ENCODE peak calls at places on chromosomes 6 and 20, in eight cellular contexts. One of them, this sample, is unnamed.

GRCh38 chr6:141977782-141978181 is 154.9 kb upstream of the GJE1 start:
- DNase-seq in Jurkat, Clone E6-1: no peak
- DNase-seq in substantia nigra: no peak
- DNase-seq in stimulated activated CD8-positive, alpha-beta memory T cell treated with anti-CD3 and anti-CD28 coated beads, Interleukin-2, amount 100 ng/mL, for 1 hour: no peak
- DNase-seq in activated CD4-positive, alpha-beta T cell treated with anti-CD3 and anti-CD28 coated beads, Interleukin-2, amount 10 ng/mL, durations not matched to agents 7 days and 5 days: no peak
- DNase-seq in effector CD4-positive, alpha-beta T cell: no peak
- DNase-seq in HCT116: no peak
- DNase-seq in NCI-H2171 treated with DMSO at 0.1 percent for 48 hours: no peak
- DNase-seq in this sample: no peak

GRCh38 chr20:46652699-46653098 is 1.4 kb upstream of the SLC13A3 start:
- DNase-seq in NCI-H2171 treated with DMSO at 0.1 percent for 48 hours: no peak
- DNase-seq in activated CD4-positive, alpha-beta T cell treated with anti-CD3 and anti-CD28 coated beads, Interleukin-2, amount 10 ng/mL, durations not matched to agents 7 days and 5 days: peak; percentile 4
- DNase-seq in substantia nigra: no peak
- DNase-seq in HCT116: no peak
- DNase-seq in stimulated activated CD8-positive, alpha-beta memory T cell treated with anti-CD3 and anti-CD28 coated beads, Interleukin-2, amount 100 ng/mL, for 1 hour: no peak
- DNase-seq in Jurkat, Clone E6-1: no peak
- DNase-seq in effector CD4-positive, alpha-beta T cell: no peak
- DNase-seq in this sample: no peak

GRCh38 chr20:63402860-63403220 is 41.7 kb upstream of the CHRNA4 start:
- DNase-seq in substantia nigra: no peak
- DNase-seq in Jurkat, Clone E6-1: no peak
- DNase-seq in effector CD4-positive, alpha-beta T cell: no peak
- DNase-seq in NCI-H2171 treated with DMSO at 0.1 percent for 48 hours: peak; percentile 82
- DNase-seq in activated CD4-positive, alpha-beta T cell treated with anti-CD3 and anti-CD28 coated beads, Interleukin-2, amount 10 ng/mL, durations not matched to agents 7 days and 5 days: no peak
- DNase-seq in HCT116: no peak
- DNase-seq in stimulated activated CD8-positive, alpha-beta memory T cell treated with anti-CD3 and anti-CD28 coated beads, Interleukin-2, amount 100 ng/mL, for 1 hour: no peak
- DNase-seq in this sample: no peak

GRCh38 chr20:52987295-52987694 is 15.1 kb downstream of the TSHZ2 start:
- DNase-seq in substantia nigra: no peak
- DNase-seq in effector CD4-positive, alpha-beta T cell: no peak
- DNase-seq in activated CD4-positive, alpha-beta T cell treated with anti-CD3 and anti-CD28 coated beads, Interleukin-2, amount 10 ng/mL, durations not matched to agents 7 days and 5 days: no peak
- DNase-seq in Jurkat, Clone E6-1: no peak
- DNase-seq in stimulated activated CD8-positive, alpha-beta memory T cell treated with anti-CD3 and anti-CD28 coated beads, Interleukin-2, amount 100 ng/mL, for 1 hour: no peak
- DNase-seq in NCI-H2171 treated with DMSO at 0.1 percent for 48 hours: no peak
- DNase-seq in HCT116: no peak
- DNase-seq in this sample: no peak

GRCh38 chr6:30983439-30983838 is at the start of gene MUC21:
- DNase-seq in activated CD4-positive, alpha-beta T cell treated with anti-CD3 and anti-CD28 coated beads, Interleukin-2, amount 10 ng/mL, durations not matched to agents 7 days and 5 days: no peak
- DNase-seq in HCT116: no peak
- DNase-seq in Jurkat, Clone E6-1: no peak
- DNase-seq in effector CD4-positive, alpha-beta T cell: no peak
- DNase-seq in stimulated activated CD8-positive, alpha-beta memory T cell treated with anti-CD3 and anti-CD28 coated beads, Interleukin-2, amount 100 ng/mL, for 1 hour: no peak
- DNase-seq in substantia nigra: no peak
- DNase-seq in NCI-H2171 treated with DMSO at 0.1 percent for 48 hours: no peak
- DNase-seq in this sample: no peak

GRCh38 chr6:4644962-4645361 is 131.2 kb upstream of the CDYL start:
- DNase-seq in substantia nigra: no peak
- DNase-seq in Jurkat, Clone E6-1: no peak
- DNase-seq in activated CD4-positive, alpha-beta T cell treated with anti-CD3 and anti-CD28 coated beads, Interleukin-2, amount 10 ng/mL, durations not matched to agents 7 days and 5 days: no peak
- DNase-seq in stimulated activated CD8-positive, alpha-beta memory T cell treated with anti-CD3 and anti-CD28 coated beads, Interleukin-2, amount 100 ng/mL, for 1 hour: no peak
- DNase-seq in NCI-H2171 treated with DMSO at 0.1 percent for 48 hours: no peak
- DNase-seq in HCT116: no peak
- DNase-seq in effector CD4-positive, alpha-beta T cell: no peak
- DNase-seq in this sample: no peak

GRCh38 chr6:109322825-109323580 is 59.3 kb downstream of the CD164 start:
- DNase-seq in Jurkat, Clone E6-1: peak; percentile 42
- DNase-seq in effector CD4-positive, alpha-beta T cell: no peak
- DNase-seq in substantia nigra: no peak
- DNase-seq in stimulated activated CD8-positive, alpha-beta memory T cell treated with anti-CD3 and anti-CD28 coated beads, Interleukin-2, amount 100 ng/mL, for 1 hour: no peak
- DNase-seq in NCI-H2171 treated with DMSO at 0.1 percent for 48 hours: peak; percentile 17
- DNase-seq in HCT116: no peak
- DNase-seq in activated CD4-positive, alpha-beta T cell treated with anti-CD3 and anti-CD28 coated beads, Interleukin-2, amount 10 ng/mL, durations not matched to agents 7 days and 5 days: no peak
- DNase-seq in this sample: no peak

GRCh38 chr20:23445596-23446217 is 6.2 kb downstream of the CSTL1 start:
- DNase-seq in stimulated activated CD8-positive, alpha-beta memory T cell treated with anti-CD3 and anti-CD28 coated beads, Interleukin-2, amount 100 ng/mL, for 1 hour: no peak
- DNase-seq in Jurkat, Clone E6-1: no peak
- DNase-seq in HCT116: peak; percentile 16
- DNase-seq in effector CD4-positive, alpha-beta T cell: no peak
- DNase-seq in NCI-H2171 treated with DMSO at 0.1 percent for 48 hours: no peak
- DNase-seq in substantia nigra: no peak
- DNase-seq in activated CD4-positive, alpha-beta T cell treated with anti-CD3 and anti-CD28 coated beads, Interleukin-2, amount 10 ng/mL, durations not matched to agents 7 days and 5 days: no peak
- DNase-seq in this sample: no peak

GRCh38 chr6:111478749-111479148 is 4.3 kb downstream of the REV3L start:
- DNase-seq in stimulated activated CD8-positive, alpha-beta memory T cell treated with anti-CD3 and anti-CD28 coated beads, Interleukin-2, amount 100 ng/mL, for 1 hour: no peak
- DNase-seq in substantia nigra: no peak
- DNase-seq in activated CD4-positive, alpha-beta T cell treated with anti-CD3 and anti-CD28 coated beads, Interleukin-2, amount 10 ng/mL, durations not matched to agents 7 days and 5 days: no peak
- DNase-seq in Jurkat, Clone E6-1: no peak
- DNase-seq in effector CD4-positive, alpha-beta T cell: no peak
- DNase-seq in HCT116: peak; percentile 35
- DNase-seq in NCI-H2171 treated with DMSO at 0.1 percent for 48 hours: peak; percentile 56
- DNase-seq in this sample: no peak

GRCh38 chr20:18857640-18858039 is 44.1 kb downstream of the SCP2D1 start:
- DNase-seq in stimulated activated CD8-positive, alpha-beta memory T cell treated with anti-CD3 and anti-CD28 coated beads, Interleukin-2, amount 100 ng/mL, for 1 hour: no peak
- DNase-seq in NCI-H2171 treated with DMSO at 0.1 percent for 48 hours: no peak
- DNase-seq in Jurkat, Clone E6-1: no peak
- DNase-seq in HCT116: no peak
- DNase-seq in substantia nigra: no peak
- DNase-seq in effector CD4-positive, alpha-beta T cell: no peak
- DNase-seq in activated CD4-positive, alpha-beta T cell treated with anti-CD3 and anti-CD28 coated beads, Interleukin-2, amount 10 ng/mL, durations not matched to agents 7 days and 5 days: no peak
- DNase-seq in this sample: no peak